ENCODE peak calls at places on chromosomes 5 and 9, in six cellular contexts. One of them, this sample, is unnamed.

GRCh38 chr5:77847814-77848290 is 71.7 kb upstream of the TBCA start:
- DNase-seq in GM10248: no peak
- DNase-seq in WTC11: peak; percentile 74
- DNase-seq in LNCaP clone FGC: no peak
- DNase-seq in GM12864: no peak
- DNase-seq in mesothelial cell of epicardium: no peak
- DNase-seq in this sample: peak; percentile 58

GRCh38 chr5:142597546-142598337 is 88.1 kb downstream of the FGF1 start:
- DNase-seq in GM10248: no peak
- DNase-seq in WTC11: peak; percentile 35
- DNase-seq in LNCaP clone FGC: peak; percentile 27
- DNase-seq in GM12864: no peak
- DNase-seq in mesothelial cell of epicardium: no peak
- DNase-seq in this sample: no peak

GRCh38 chr5:81760521-81760920 is 9.6 kb upstream of the SSBP2 start:
- DNase-seq in GM10248: no peak
- DNase-seq in WTC11: no peak
- DNase-seq in LNCaP clone FGC: no peak
- DNase-seq in GM12864: no peak
- DNase-seq in mesothelial cell of epicardium: no peak
- DNase-seq in this sample: no peak

GRCh38 chr5:68329554-68329953 is 114.0 kb downstream of the PIK3R1 start:
- DNase-seq in GM10248: no peak
- DNase-seq in WTC11: no peak
- DNase-seq in LNCaP clone FGC: no peak
- DNase-seq in GM12864: no peak
- DNase-seq in mesothelial cell of epicardium: no peak
- DNase-seq in this sample: no peak

GRCh38 chr9:127955294-127956015 is 17.8 kb upstream of the DPM2 start:
- DNase-seq in GM10248: peak; percentile 78
- DNase-seq in WTC11: peak; percentile 76
- DNase-seq in LNCaP clone FGC: peak; percentile 98
- DNase-seq in GM12864: no peak
- DNase-seq in mesothelial cell of epicardium: no peak
- DNase-seq in this sample: no peak

GRCh38 chr5:177537389-177538361 is 16.7 kb downstream of the FAM193B start:
- DNase-seq in GM10248: no peak
- DNase-seq in WTC11: no peak
- DNase-seq in LNCaP clone FGC: peak; percentile 94
- DNase-seq in GM12864: no peak
- DNase-seq in mesothelial cell of epicardium: no peak
- DNase-seq in this sample: no peak

GRCh38 chr9:7570107-7570720 is 229.4 kb downstream of the DMAC1 start:
- DNase-seq in GM10248: peak; percentile 19
- DNase-seq in WTC11: peak; percentile 70
- DNase-seq in LNCaP clone FGC: peak; percentile 27
- DNase-seq in GM12864: peak; percentile 8
- DNase-seq in mesothelial cell of epicardium: peak; percentile 43
- DNase-seq in this sample: peak; percentile 59

GRCh38 chr5:114238771-114239313 is 123.0 kb upstream of the KCNN2 start:
- DNase-seq in GM10248: no peak
- DNase-seq in WTC11: no peak
- DNase-seq in LNCaP clone FGC: no peak
- DNase-seq in GM12864: no peak
- DNase-seq in mesothelial cell of epicardium: no peak
- DNase-seq in this sample: no peak

GRCh38 chr5:81486711-81487110 is 92.8 kb upstream of the ACOT12 start:
- DNase-seq in GM10248: no peak
- DNase-seq in WTC11: no peak
- DNase-seq in LNCaP clone FGC: no peak
- DNase-seq in GM12864: no peak
- DNase-seq in mesothelial cell of epicardium: no peak
- DNase-seq in this sample: no peak

GRCh38 chr5:34870382-34870781 is 31.4 kb downstream of the TTC23L start:
- DNase-seq in GM10248: no peak
- DNase-seq in WTC11: no peak
- DNase-seq in LNCaP clone FGC: no peak
- DNase-seq in GM12864: no peak
- DNase-seq in mesothelial cell of epicardium: no peak
- DNase-seq in this sample: no peak

GRCh38 chr5:116378007-116378831 is 196.4 kb downstream of the SEMA6A start:
- DNase-seq in GM10248: no peak
- DNase-seq in WTC11: no peak
- DNase-seq in LNCaP clone FGC: no peak
- DNase-seq in GM12864: no peak
- DNase-seq in mesothelial cell of epicardium: no peak
- DNase-seq in this sample: no peak

GRCh38 chr9:132697230-132697629 is 27.0 kb downstream of the GTF3C4 start:
- DNase-seq in GM10248: no peak
- DNase-seq in WTC11: no peak
- DNase-seq in LNCaP clone FGC: no peak
- DNase-seq in GM12864: no peak
- DNase-seq in mesothelial cell of epicardium: no peak
- DNase-seq in this sample: no peak

GRCh38 chr5:113186061-113186460 is 209.5 kb downstream of the DCP2 start:
- DNase-seq in GM10248: no peak
- DNase-seq in WTC11: no peak
- DNase-seq in LNCaP clone FGC: no peak
- DNase-seq in GM12864: no peak
- DNase-seq in mesothelial cell of epicardium: no peak
- DNase-seq in this sample: no peak

GRCh38 chr9:2132484-2133082 is 117.4 kb downstream of the SMARCA2 start:
- DNase-seq in GM10248: peak; percentile 17
- DNase-seq in WTC11: no peak
- DNase-seq in LNCaP clone FGC: no peak
- DNase-seq in GM12864: no peak
- DNase-seq in mesothelial cell of epicardium: no peak
- DNase-seq in this sample: no peak

GRCh38 chr5:151787817-151788216 is 16.1 kb downstream of the G3BP1 start:
- DNase-seq in GM10248: no peak
- DNase-seq in WTC11: no peak
- DNase-seq in LNCaP clone FGC: no peak
- DNase-seq in GM12864: no peak
- DNase-seq in mesothelial cell of epicardium: no peak
- DNase-seq in this sample: no peak

GRCh38 chr5:1396029-1396816 is 49.0 kb downstream of the SLC6A3 start:
- DNase-seq in GM10248: no peak
- DNase-seq in WTC11: no peak
- DNase-seq in LNCaP clone FGC: no peak
- DNase-seq in GM12864: no peak
- DNase-seq in mesothelial cell of epicardium: no peak
- DNase-seq in this sample: no peak

GRCh38 chr5:152689275-152689711 is 284.2 kb upstream of the NMUR2 start:
- DNase-seq in GM10248: no peak
- DNase-seq in WTC11: no peak
- DNase-seq in LNCaP clone FGC: no peak
- DNase-seq in GM12864: no peak
- DNase-seq in mesothelial cell of epicardium: no peak
- DNase-seq in this sample: no peak

GRCh38 chr5:142432961-142433360 is 108.1 kb upstream of the SPRY4 start:
- DNase-seq in GM10248: no peak
- DNase-seq in WTC11: no peak
- DNase-seq in LNCaP clone FGC: no peak
- DNase-seq in GM12864: no peak
- DNase-seq in mesothelial cell of epicardium: no peak
- DNase-seq in this sample: no peak

GRCh38 chr5:66848749-66849641 is 252.8 kb downstream of the MAST4 start:
- DNase-seq in GM10248: no peak
- DNase-seq in WTC11: no peak
- DNase-seq in LNCaP clone FGC: no peak
- DNase-seq in GM12864: no peak
- DNase-seq in mesothelial cell of epicardium: no peak
- DNase-seq in this sample: no peak

GRCh38 chr5:169641253-169641652 is 4.2 kb downstream of the DOCK2 start:
- DNase-seq in GM10248: no peak
- DNase-seq in WTC11: no peak
- DNase-seq in LNCaP clone FGC: peak; percentile 82
- DNase-seq in GM12864: no peak
- DNase-seq in mesothelial cell of epicardium: peak; percentile 52
- DNase-seq in this sample: no peak

GRCh38 chr9:68705636-68706578 is 867 bp downstream of the PIP5K1B start:
- DNase-seq in GM10248: peak; percentile 48
- DNase-seq in WTC11: peak; percentile 20
- DNase-seq in LNCaP clone FGC: no peak
- DNase-seq in GM12864: no peak
- DNase-seq in mesothelial cell of epicardium: peak; percentile 47
- DNase-seq in this sample: peak; percentile 22

GRCh38 chr5:65925094-65925600 is 1.2 kb upstream of the ERBIN start:
- DNase-seq in GM10248: peak; percentile 82
- DNase-seq in WTC11: peak; percentile 63
- DNase-seq in LNCaP clone FGC: no peak
- DNase-seq in GM12864: peak; percentile 78
- DNase-seq in mesothelial cell of epicardium: peak; percentile 77
- DNase-seq in this sample: no peak

GRCh38 chr5:8825161-8825757 is 720.6 kb downstream of the SEMA5A start:
- DNase-seq in GM10248: no peak
- DNase-seq in WTC11: no peak
- DNase-seq in LNCaP clone FGC: no peak
- DNase-seq in GM12864: no peak
- DNase-seq in mesothelial cell of epicardium: no peak
- DNase-seq in this sample: no peak

GRCh38 chr5:151480384-151480783 is 33.0 kb downstream of the SLC36A1 start:
- DNase-seq in GM10248: no peak
- DNase-seq in WTC11: no peak
- DNase-seq in LNCaP clone FGC: no peak
- DNase-seq in GM12864: no peak
- DNase-seq in mesothelial cell of epicardium: no peak
- DNase-seq in this sample: no peak

GRCh38 chr5:156326718-156327259 is at the start of gene SGCD:
- DNase-seq in GM10248: no peak
- DNase-seq in WTC11: no peak
- DNase-seq in LNCaP clone FGC: no peak
- DNase-seq in GM12864: no peak
- DNase-seq in mesothelial cell of epicardium: peak; percentile 51
- DNase-seq in this sample: no peak

GRCh38 chr5:107554776-107555424 is 115.8 kb downstream of the EFNA5 start:
- DNase-seq in GM10248: no peak
- DNase-seq in WTC11: no peak
- DNase-seq in LNCaP clone FGC: no peak
- DNase-seq in GM12864: no peak
- DNase-seq in mesothelial cell of epicardium: no peak
- DNase-seq in this sample: no peak

GRCh38 chr9:122020398-122020797 is 72.7 kb downstream of the TTLL11 start:
- DNase-seq in GM10248: no peak
- DNase-seq in WTC11: no peak
- DNase-seq in LNCaP clone FGC: no peak
- DNase-seq in GM12864: no peak
- DNase-seq in mesothelial cell of epicardium: no peak
- DNase-seq in this sample: no peak

GRCh38 chr5:54017580-54017979 is 292.8 kb downstream of the ARL15 start:
- DNase-seq in GM10248: no peak
- DNase-seq in WTC11: no peak
- DNase-seq in LNCaP clone FGC: no peak
- DNase-seq in GM12864: no peak
- DNase-seq in mesothelial cell of epicardium: no peak
- DNase-seq in this sample: no peak

GRCh38 chr5:132655821-132656773 is 1.9 kb upstream of the IL13 start:
- DNase-seq in GM10248: peak; percentile 54
- DNase-seq in WTC11: peak; percentile 55
- DNase-seq in LNCaP clone FGC: no peak
- DNase-seq in GM12864: no peak
- DNase-seq in mesothelial cell of epicardium: no peak
- DNase-seq in this sample: no peak

GRCh38 chr5:177526791-177527190 is 10.0 kb upstream of the DDX41 start:
- DNase-seq in GM10248: no peak
- DNase-seq in WTC11: no peak
- DNase-seq in LNCaP clone FGC: no peak
- DNase-seq in GM12864: no peak
- DNase-seq in mesothelial cell of epicardium: no peak
- DNase-seq in this sample: no peak

GRCh38 chr9:108396618-108397017 is 459.2 kb downstream of the ACTL7B start:
- DNase-seq in GM10248: no peak
- DNase-seq in WTC11: no peak
- DNase-seq in LNCaP clone FGC: no peak
- DNase-seq in GM12864: no peak
- DNase-seq in mesothelial cell of epicardium: no peak
- DNase-seq in this sample: no peak

GRCh38 chr9:10651012-10651411 is 38.2 kb upstream of the PTPRD start:
- DNase-seq in GM10248: no peak
- DNase-seq in WTC11: no peak
- DNase-seq in LNCaP clone FGC: no peak
- DNase-seq in GM12864: no peak
- DNase-seq in mesothelial cell of epicardium: no peak
- DNase-seq in this sample: no peak
- TF ChIP-seq CTCF in GM10248: no peak
- TF ChIP-seq CTCF in WTC11: no peak
- TF ChIP-seq CTCF in LNCaP clone FGC: no peak
- TF ChIP-seq CTCF in GM12864: no peak
- TF ChIP-seq CTCF in mesothelial cell of epicardium: no peak
- TF ChIP-seq CTCF in this sample: no peak

GRCh38 chr5:171115519-171115918 is 193.5 kb upstream of the TLX3 start:
- DNase-seq in GM10248: no peak
- DNase-seq in WTC11: no peak
- DNase-seq in LNCaP clone FGC: no peak
- DNase-seq in GM12864: no peak
- DNase-seq in mesothelial cell of epicardium: no peak
- DNase-seq in this sample: no peak
- TF ChIP-seq CTCF in GM10248: no peak
- TF ChIP-seq CTCF in WTC11: no peak
- TF ChIP-seq CTCF in LNCaP clone FGC: no peak
- TF ChIP-seq CTCF in GM12864: no peak
- TF ChIP-seq CTCF in mesothelial cell of epicardium: no peak
- TF ChIP-seq CTCF in this sample: no peak

DNA sequence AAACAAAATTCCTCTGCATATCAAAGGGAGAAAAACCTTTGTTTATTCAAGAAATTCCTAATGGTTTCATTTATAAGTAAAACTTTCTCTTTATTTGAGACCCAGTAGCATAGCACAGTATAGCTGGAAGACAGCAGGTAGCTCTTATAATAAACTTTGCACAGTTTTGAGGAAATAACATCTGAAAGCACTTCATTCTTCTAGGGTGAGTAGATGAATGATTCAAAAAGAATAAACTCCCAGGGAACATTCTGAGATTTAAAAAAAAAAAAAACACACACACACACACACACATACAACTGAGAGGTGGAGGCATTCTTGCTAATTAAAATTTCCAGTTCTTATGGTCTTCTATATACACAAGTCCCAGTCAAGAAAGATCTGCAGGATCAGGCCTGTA is 197.3 kb downstream of the BNC2 start:
- DNase-seq in GM10248: no peak
- DNase-seq in WTC11: no peak
- DNase-seq in LNCaP clone FGC: no peak
- DNase-seq in GM12864: no peak
- DNase-seq in mesothelial cell of epicardium: no peak
- DNase-seq in this sample: no peak
- TF ChIP-seq CTCF in GM10248: no peak
- TF ChIP-seq CTCF in WTC11: no peak
- TF ChIP-seq CTCF in LNCaP clone FGC: no peak
- TF ChIP-seq CTCF in GM12864: no peak
- TF ChIP-seq CTCF in mesothelial cell of epicardium: no peak
- TF ChIP-seq CTCF in this sample: no peak

DNA sequence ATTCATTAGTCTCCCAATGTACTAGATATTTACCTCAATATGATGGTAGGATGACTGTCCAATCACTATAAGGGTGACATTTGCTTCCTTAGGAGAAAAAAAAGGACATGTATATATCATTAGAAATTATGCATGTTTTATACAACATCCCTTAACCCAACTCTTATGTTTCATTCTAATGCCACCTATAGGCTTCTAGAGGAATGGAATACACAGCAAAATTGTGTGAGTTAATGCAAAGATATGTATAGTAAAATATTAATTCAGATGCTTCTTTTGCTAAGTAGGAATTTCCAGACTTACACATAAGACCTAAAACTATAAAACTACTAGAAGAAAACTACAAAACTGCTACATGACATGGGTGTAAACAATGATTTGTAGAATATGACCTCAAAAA is 3.5 kb downstream of the PRXL2C start:
- DNase-seq in GM10248: no peak
- DNase-seq in WTC11: no peak
- DNase-seq in LNCaP clone FGC: no peak
- DNase-seq in GM12864: no peak
- DNase-seq in mesothelial cell of epicardium: no peak
- DNase-seq in this sample: no peak
- TF ChIP-seq CTCF in GM10248: peak; percentile 59
- TF ChIP-seq CTCF in WTC11: no peak
- TF ChIP-seq CTCF in LNCaP clone FGC: peak; percentile 59
- TF ChIP-seq CTCF in GM12864: peak; percentile 34
- TF ChIP-seq CTCF in mesothelial cell of epicardium: peak; percentile 40
- TF ChIP-seq CTCF in this sample: peak; percentile 70

This sample was measured in neural crest cell.